ENCODE peak calls at places on chromosomes 3 and 15, in ten cellular contexts. S is CD4-positive, CD25-positive, alpha-beta regulatory T cell; P is colonic mucosa; D is ascending aorta; G is pancreas; R is CD8-positive, alpha-beta T cell; H is left lung; A is K562; N is fibroblast of lung; J is vagina. F is an unnamed sample.

GRCh38 chr3:49132437-49133225 is at the start of gene LAMB2:
- DNase-seq in P (peak; percentile 90), N (peak; percentile 86), R (no peak), J (no peak), A (peak; percentile 69), H (peak; percentile 78), G (peak; percentile 63), S (no peak), D (peak; percentile 85), F (no peak)

GRCh38 chr15:92047900-92048299 is 194.4 kb downstream of the SLCO3A1 start:
- DNase-seq in H (no peak), G (no peak), A (no peak), P (no peak), R (no peak), J (no peak), D (no peak), S (no peak), N (no peak), F (no peak)

GRCh38 chr3:117628896-117629295 is 919.3 kb downstream of the TUSC7 start:
- DNase-seq in S (no peak), J (no peak), R (no peak), P (no peak), D (no peak), G (no peak), N (peak; percentile 84), H (peak; percentile 51), A (no peak), F (no peak)

GRCh38 chr15:69490356-69491050 is 37.9 kb downstream of the RPLP1 start:
- DNase-seq in A (no peak), G (no peak), P (no peak), D (no peak), J (no peak), N (no peak), H (no peak), S (no peak), R (no peak), F (no peak)

GRCh38 chr3:33438284-33438668 is 1.9 kb downstream of the UBP1 start:
- DNase-seq in D (no peak), J (no peak), H (no peak), N (peak; percentile 58), S (peak; percentile 35), G (no peak), A (peak; percentile 64), R (no peak), P (no peak), F (no peak)

GRCh38 chr15:28060005-28060404 is 39.1 kb downstream of the OCA2 start:
- DNase-seq in R (no peak), H (no peak), G (no peak), D (no peak), P (no peak), J (no peak), N (no peak), S (no peak), A (no peak), F (no peak)

GRCh38 chr3:179151474-179151873 is 3.3 kb downstream of the PIK3CA start:
- DNase-seq in D (no peak), H (no peak), R (no peak), A (no peak), N (no peak), P (no peak), G (no peak), J (no peak), S (no peak), F (no peak)

GRCh38 chr3:148255981-148256969 is 441.4 kb upstream of the AGTR1 start:
- DNase-seq in A (no peak), G (no peak), D (no peak), H (no peak), P (no peak), J (no peak), R (no peak), S (no peak), N (no peak), F (no peak)

GRCh38 chr15:49421991-49422390 is 1.1 kb upstream of the FGF7 start:
- DNase-seq in G (no peak), H (no peak), A (peak; percentile 63), R (peak; percentile 29), N (peak; percentile 65), J (no peak), S (peak; percentile 67), D (no peak), P (peak; percentile 41), F (no peak)

GRCh38 chr15:49427369-49427768 is 4.3 kb downstream of the FGF7 start:
- DNase-seq in H (no peak), S (no peak), A (no peak), N (no peak), P (no peak), R (no peak), J (no peak), D (no peak), G (no peak), F (no peak)

GRCh38 chr15:49423906-49424520 is 971 bp downstream of the FGF7 start:
- DNase-seq in J (no peak), A (no peak), R (no peak), D (no peak), P (no peak), N (no peak), H (no peak), G (no peak), S (no peak), F (no peak)

GRCh38 chr15:49423021-49423420 is at the start of gene FGF7:
- DNase-seq in D (no peak), S (no peak), R (no peak), J (no peak), H (no peak), G (no peak), P (no peak), N (peak; percentile 68), A (no peak), F (no peak)

DNA sequence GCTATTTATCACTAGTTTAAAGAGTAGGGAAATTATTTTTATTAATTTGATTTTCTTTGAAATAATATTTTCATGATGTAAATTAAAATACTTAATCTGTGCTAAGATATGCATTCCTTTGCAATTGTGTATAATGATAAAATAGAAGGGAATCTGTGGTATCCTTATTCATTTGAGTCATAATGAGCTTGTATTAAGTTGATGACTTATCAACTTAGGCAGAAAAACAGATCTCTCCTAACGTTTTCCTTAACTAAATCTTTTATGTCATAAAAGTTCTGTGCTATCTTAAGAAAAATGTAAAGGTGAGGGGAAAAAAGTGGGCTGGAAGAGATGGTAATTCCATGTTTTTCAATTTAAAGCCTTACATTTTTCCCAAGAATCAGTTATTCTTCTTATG is 1.9 kb downstream of the FGF7 start:
- DNase-seq in N (peak; percentile 61), H (no peak), P (no peak), G (no peak), R (no peak), D (no peak), S (no peak), A (no peak), J (no peak), F (no peak)
- H3K9me3 ChIP-seq in N (no peaks in the 10 kb centered on the region), H (no peaks in the 10 kb centered on the region), P (no peaks in the 10 kb centered on the region), G (no peaks in the 10 kb centered on the region), R (no peaks in the 10 kb centered on the region), D (no peaks in the 10 kb centered on the region), S (no peaks in the 10 kb centered on the region), A (no peaks in the 10 kb centered on the region), J (no peaks in the 10 kb centered on the region), F (no peaks in the 10 kb centered on the region)

GRCh38 chr3:101725192-101725889 is 927 bp downstream of the CEP97 start:
- DNase-seq in S (peak; percentile 51), A (peak; percentile 46), N (peak; percentile 36), J (no peak), D (peak; percentile 70), P (peak; percentile 55), R (peak; percentile 34), G (peak; percentile 30), H (no peak), F (peak; percentile 14)

GRCh38 chr3:101722394-101723173 is 1.8 kb upstream of the CEP97 start:
- DNase-seq in G (no peak), A (no peak), D (no peak), R (no peak), H (no peak), S (peak; percentile 79), J (no peak), N (no peak), P (no peak), F (no peak)

GRCh38 chr3:101729586-101729985 is 5.2 kb downstream of the CEP97 start:
- DNase-seq in R (no peak), N (no peak), G (no peak), D (no peak), S (no peak), P (no peak), J (no peak), H (no peak), A (no peak), F (no peak)

GRCh38 chr3:101724329-101725191 is at the start of gene CEP97:
- DNase-seq in J (no peak), D (peak; percentile 96), P (peak; percentile 92), H (peak; percentile 93), A (peak; percentile 92), G (peak; percentile 86), N (peak; percentile 95), R (peak; percentile 89), S (peak; percentile 95), F (peak; percentile 84)

GRCh38 chr3:101725890-101726275 is 1.5 kb downstream of the CEP97 start:
- DNase-seq in N (no peak), P (no peak), S (no peak), H (no peak), G (no peak), J (no peak), D (no peak), R (no peak), A (no peak), F (no peak)
- H3K4me3 ChIP-seq in N (peak overlapping the region; percentile 80), P (peak overlapping the region; percentile 93), S (peak overlapping the region; percentile 99), H (peak overlapping the region; percentile 80), G (no peak overlapping the region), J (peak overlapping the region; percentile 79), D (peak overlapping the region; percentile 75), R (peak overlapping the region; percentile 82), A (peak overlapping the region; percentile 67), F (peak overlapping the region; percentile 99)

GRCh38 chr15:59133921-59134427 is 29.0 kb downstream of the CCNB2 start:
- DNase-seq in S (no peak), D (no peak), N (no peak), R (no peak), A (no peak), G (no peak), J (no peak), P (no peak), H (no peak), F (no peak)

GRCh38 chr15:59138243-59138642 is 33.3 kb downstream of the CCNB2 start:
- DNase-seq in S (peak; percentile 80), P (peak; percentile 48), D (no peak), A (peak; percentile 92), R (peak; percentile 55), J (no peak), N (peak; percentile 25), G (no peak), H (no peak), F (peak; percentile 30)

GRCh38 chr15:59131955-59132562 is 27.1 kb downstream of the CCNB2 start:
- DNase-seq in J (no peak), S (no peak), R (no peak), H (no peak), G (no peak), A (no peak), D (no peak), N (no peak), P (peak; percentile 51), F (no peak)

GRCh38 chr15:59140422-59141226 is 35.7 kb downstream of the CCNB2 start:
- DNase-seq in D (no peak), H (peak; percentile 67), R (no peak), A (no peak), N (peak; percentile 34), J (no peak), P (peak; percentile 71), S (no peak), G (no peak), F (no peak)

DNA sequence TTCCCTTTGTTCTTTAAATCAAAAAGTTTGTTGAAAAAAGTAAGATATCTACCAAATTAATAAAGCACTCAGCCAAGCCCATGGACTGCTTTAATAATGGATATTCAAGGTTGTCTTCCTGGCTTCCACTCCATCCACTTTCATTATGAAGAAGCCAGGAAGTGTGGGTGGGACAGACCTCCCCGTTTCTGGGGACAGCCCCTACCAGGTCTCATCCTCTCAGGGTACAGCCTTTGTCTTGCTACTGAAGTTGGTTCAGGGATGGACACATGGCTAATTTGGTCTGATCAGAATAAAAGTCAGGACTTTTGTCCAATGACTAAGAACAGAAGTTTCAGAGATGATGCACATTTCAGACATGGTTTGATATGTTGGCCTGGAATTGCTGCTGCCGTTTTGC is 32.6 kb downstream of the CCNB2 start:
- DNase-seq in P (no peak), S (peak; percentile 29), A (no peak), D (no peak), J (no peak), R (no peak), H (no peak), N (no peak), G (no peak), F (no peak)
- H3K36me3 ChIP-seq in P (no peaks in the 10 kb centered on the region), S (no peaks in the 10 kb centered on the region), A (peaks cover 55% of the 10 kb centered on the region), D (peaks cover 53% of the 10 kb centered on the region), J (peaks cover 4% of the 10 kb centered on the region), R (no peaks in the 10 kb centered on the region), H (peaks cover 58% of the 10 kb centered on the region), N (peaks cover 13% of the 10 kb centered on the region), G (peaks cover 22% of the 10 kb centered on the region), F (no peaks in the 10 kb centered on the region)

GRCh38 chr3:780505-780904 is 312.3 kb upstream of the CNTN6 start:
- DNase-seq in D (no peak), G (no peak), R (no peak), N (no peak), P (no peak), S (no peak), A (no peak), H (no peak), J (no peak), F (no peak)

GRCh38 chr3:775178-775885 is 317.5 kb upstream of the CNTN6 start:
- DNase-seq in P (no peak), A (no peak), S (no peak), H (no peak), N (no peak), G (no peak), R (no peak), D (no peak), J (no peak), F (no peak)
- H3K9me3 ChIP-seq in P (no peaks in the 10 kb centered on the region), A (no peaks in the 10 kb centered on the region), S (peaks cover 6% of the 10 kb centered on the region), H (no peaks in the 10 kb centered on the region), N (no peaks in the 10 kb centered on the region), G (no peaks in the 10 kb centered on the region), R (no peaks in the 10 kb centered on the region), D (no peaks in the 10 kb centered on the region), J (no peaks in the 10 kb centered on the region), F (no peaks in the 10 kb centered on the region)

F was measured in CD8-positive, alpha-beta memory T cell.